ENCODE peak calls at places on chromosome 21, in seven cellular contexts. Q is mesothelial cell of epicardium; J is tibial nerve; A is BJ; C is CD4-positive, CD25-positive, alpha-beta regulatory T cell; I is PC-3; E is C1 segment of cervical spinal cord. L is an unnamed sample.

GRCh38 chr21:38875694-38876492 is 70.2 kb downstream of the ETS2 start:
- DNase-seq in Q (no peak), J (no peak), A (peak), C (no peak), I (no peak), E (no peak), L (no peak)

GRCh38 chr21:45013271-45013841 is 61.0 kb upstream of the ADARB1 start:
- DNase-seq in Q (no peak), J (no peak), A (no peak), C (no peak), I (no peak), E (no peak), L (no peak)

GRCh38 chr21:42533963-42534355 is 20.3 kb downstream of the SLC37A1 start:
- DNase-seq in Q (no peak), J (no peak), A (no peak), C (no peak), I (no peak), E (no peak), L (no peak)

GRCh38 chr21:41837756-41838297 is 41.3 kb downstream of the PRDM15 start:
- DNase-seq in Q (no peak), J (no peak), A (no peak), C (no peak), I (no peak), E (no peak), L (no peak)

GRCh38 chr21:25422610-25423608 is 184.4 kb downstream of the MRPL39 start:
- DNase-seq in Q (no peak), J (no peak), A (no peak), C (no peak), I (no peak), E (no peak), L (no peak)

GRCh38 chr21:29166853-29167252 is 36.4 kb downstream of the MAP3K7CL start:
- DNase-seq in Q (no peak), J (no peak), A (no peak), C (no peak), I (no peak), E (no peak), L (no peak)

GRCh38 chr21:45525153-45525909 is 16.9 kb downstream of the SLC19A1 start:
- DNase-seq in Q (peak), J (no peak), A (no peak), C (no peak), I (no peak), E (no peak), L (no peak)

GRCh38 chr21:27505516-27505915 is 538.6 kb upstream of the ADAMTS5 start:
- DNase-seq in Q (no peak), J (no peak), A (peak), C (no peak), I (no peak), E (no peak), L (no peak)

GRCh38 chr21:45176141-45176540 is 101.8 kb downstream of the ADARB1 start:
- DNase-seq in Q (no peak), J (no peak), A (no peak), C (no peak), I (no peak), E (no peak), L (no peak)

GRCh38 chr21:15063081-15063820 is 1.5 kb downstream of the NRIP1 start:
- DNase-seq in Q (no peak), J (no peak), A (no peak), C (no peak), I (peak), E (no peak), L (peak)

GRCh38 chr21:38990424-38990794 is 184.7 kb downstream of the ETS2 start:
- DNase-seq in Q (no peak), J (no peak), A (no peak), C (no peak), I (no peak), E (no peak), L (no peak)

GRCh38 chr21:46035809-46036695 is 54.5 kb downstream of the COL6A1 start:
- DNase-seq in Q (no peak), J (no peak), A (peak), C (no peak), I (no peak), E (no peak), L (no peak)

GRCh38 chr21:42235593-42235992 is 16.7 kb downstream of the ABCG1 start:
- DNase-seq in Q (no peak), J (no peak), A (no peak), C (no peak), I (no peak), E (no peak), L (peak)

GRCh38 chr21:35578831-35579470 is 481.4 kb downstream of the SETD4 start:
- DNase-seq in Q (no peak), J (no peak), A (no peak), C (no peak), I (no peak), E (no peak), L (no peak)

GRCh38 chr21:42524341-42525227 is 10.9 kb downstream of the SLC37A1 start:
- DNase-seq in Q (no peak), J (peak), A (peak), C (no peak), I (peak), E (no peak), L (no peak)

GRCh38 chr21:44084496-44085241 is 22.5 kb upstream of the PWP2 start:
- DNase-seq in Q (no peak), J (no peak), A (no peak), C (no peak), I (no peak), E (no peak), L (no peak)

GRCh38 chr21:28294046-28294445 is 698.6 kb downstream of the LTN1 start:
- DNase-seq in Q (no peak), J (no peak), A (peak), C (no peak), I (peak), E (no peak), L (no peak)

GRCh38 chr21:14685568-14685967 is 139.5 kb upstream of the SAMSN1 start:
- DNase-seq in Q (no peak), J (no peak), A (no peak), C (no peak), I (no peak), E (no peak), L (no peak)

GRCh38 chr21:38505654-38506523 is 7.6 kb upstream of the ERG start:
- DNase-seq in Q (no peak), J (peak), A (no peak), C (no peak), I (peak), E (no peak), L (peak)

GRCh38 chr21:46617267-46618051 is 12.6 kb upstream of the S100B start:
- DNase-seq in Q (no peak), J (no peak), A (no peak), C (no peak), I (peak), E (no peak), L (no peak)

GRCh38 chr21:38878394-38879179 is 72.9 kb downstream of the ETS2 start:
- DNase-seq in Q (no peak), J (no peak), A (no peak), C (no peak), I (no peak), E (no peak), L (no peak)

GRCh38 chr21:41729701-41730368 is 37.0 kb downstream of the RIPK4 start:
- DNase-seq in Q (no peak), J (no peak), A (no peak), C (no peak), I (no peak), E (no peak), L (no peak)